ENCODE peak calls at places on chromosomes 13 and 19, in nine cellular contexts. One of them, this sample, is unnamed.

GRCh38 chr13:111204438-111205177 is 89.5 kb downstream of the ARHGEF7 start:
- DNase-seq in dorsolateral prefrontal cortex: no peak
- DNase-seq in T follicular helper cell: no peak
- DNase-seq in caudate nucleus: no peak
- DNase-seq in germinal center: no peak
- DNase-seq in psoas muscle: peak; percentile 75
- DNase-seq in anterior cingulate cortex: no peak
- DNase-seq in T-helper 1 cell: no peak
- DNase-seq in activated naive CD8-positive, alpha-beta T cell treated with anti-CD3 and anti-CD28 coated beads for 36 hours: no peak
- DNase-seq in this sample: peak; percentile 57

GRCh38 chr19:44890366-44891015 is 563 bp upstream of the TOMM40 start:
- DNase-seq in germinal center: peak; percentile 99
- DNase-seq in caudate nucleus: peak; percentile 98
- DNase-seq in psoas muscle: no peak
- DNase-seq in activated naive CD8-positive, alpha-beta T cell treated with anti-CD3 and anti-CD28 coated beads for 36 hours: peak; percentile 100
- DNase-seq in T-helper 1 cell: peak; percentile 100
- DNase-seq in anterior cingulate cortex: peak; percentile 100
- DNase-seq in T follicular helper cell: no peak
- DNase-seq in dorsolateral prefrontal cortex: no peak
- DNase-seq in this sample: peak; percentile 100

GRCh38 chr19:13132471-13133166 is 14.6 kb downstream of the NACC1 start:
- DNase-seq in anterior cingulate cortex: no peak
- DNase-seq in germinal center: no peak
- DNase-seq in psoas muscle: no peak
- DNase-seq in activated naive CD8-positive, alpha-beta T cell treated with anti-CD3 and anti-CD28 coated beads for 36 hours: peak; percentile 68
- DNase-seq in T-helper 1 cell: peak; percentile 80
- DNase-seq in T follicular helper cell: no peak
- DNase-seq in dorsolateral prefrontal cortex: no peak
- DNase-seq in caudate nucleus: no peak
- DNase-seq in this sample: peak; percentile 52

GRCh38 chr13:44243198-44243852 is 130.3 kb upstream of the SERP2 start:
- DNase-seq in anterior cingulate cortex: no peak
- DNase-seq in dorsolateral prefrontal cortex: peak; percentile 64
- DNase-seq in caudate nucleus: no peak
- DNase-seq in activated naive CD8-positive, alpha-beta T cell treated with anti-CD3 and anti-CD28 coated beads for 36 hours: peak; percentile 23
- DNase-seq in T follicular helper cell: no peak
- DNase-seq in germinal center: peak; percentile 51
- DNase-seq in T-helper 1 cell: peak; percentile 52
- DNase-seq in psoas muscle: peak; percentile 67
- DNase-seq in this sample: peak; percentile 93

GRCh38 chr19:18798384-18799352 is 7.6 kb upstream of the COMP start:
- DNase-seq in activated naive CD8-positive, alpha-beta T cell treated with anti-CD3 and anti-CD28 coated beads for 36 hours: no peak
- DNase-seq in dorsolateral prefrontal cortex: no peak
- DNase-seq in caudate nucleus: no peak
- DNase-seq in germinal center: no peak
- DNase-seq in T follicular helper cell: no peak
- DNase-seq in anterior cingulate cortex: no peak
- DNase-seq in T-helper 1 cell: no peak
- DNase-seq in psoas muscle: no peak
- DNase-seq in this sample: no peak

GRCh38 chr19:6644796-6645195 is 25.2 kb downstream of the TNFSF14 start:
- DNase-seq in psoas muscle: no peak
- DNase-seq in germinal center: no peak
- DNase-seq in anterior cingulate cortex: no peak
- DNase-seq in T-helper 1 cell: no peak
- DNase-seq in T follicular helper cell: no peak
- DNase-seq in dorsolateral prefrontal cortex: no peak
- DNase-seq in activated naive CD8-positive, alpha-beta T cell treated with anti-CD3 and anti-CD28 coated beads for 36 hours: no peak
- DNase-seq in caudate nucleus: no peak
- DNase-seq in this sample: no peak

GRCh38 chr13:40668335-40668734 is 1.9 kb upstream of the FOXO1 start:
- DNase-seq in T-helper 1 cell: peak; percentile 40
- DNase-seq in activated naive CD8-positive, alpha-beta T cell treated with anti-CD3 and anti-CD28 coated beads for 36 hours: peak; percentile 48
- DNase-seq in dorsolateral prefrontal cortex: no peak
- DNase-seq in psoas muscle: peak; percentile 79
- DNase-seq in anterior cingulate cortex: no peak
- DNase-seq in T follicular helper cell: peak; percentile 20
- DNase-seq in caudate nucleus: no peak
- DNase-seq in germinal center: peak; percentile 82
- DNase-seq in this sample: no peak

GRCh38 chr19:3137139-3137538 is 1.3 kb downstream of the GNA15 start:
- DNase-seq in dorsolateral prefrontal cortex: no peak
- DNase-seq in T-helper 1 cell: no peak
- DNase-seq in caudate nucleus: no peak
- DNase-seq in anterior cingulate cortex: no peak
- DNase-seq in activated naive CD8-positive, alpha-beta T cell treated with anti-CD3 and anti-CD28 coated beads for 36 hours: no peak
- DNase-seq in germinal center: no peak
- DNase-seq in psoas muscle: no peak
- DNase-seq in T follicular helper cell: no peak
- DNase-seq in this sample: no peak

GRCh38 chr19:51431124-51431523 is 13.7 kb upstream of the SIGLEC10 start:
- DNase-seq in anterior cingulate cortex: no peak
- DNase-seq in caudate nucleus: no peak
- DNase-seq in activated naive CD8-positive, alpha-beta T cell treated with anti-CD3 and anti-CD28 coated beads for 36 hours: no peak
- DNase-seq in T follicular helper cell: no peak
- DNase-seq in psoas muscle: no peak
- DNase-seq in dorsolateral prefrontal cortex: no peak
- DNase-seq in T-helper 1 cell: no peak
- DNase-seq in germinal center: no peak
- DNase-seq in this sample: no peak

GRCh38 chr13:100987993-100988392 is 313.4 kb upstream of the TMTC4 start:
- DNase-seq in T follicular helper cell: no peak
- DNase-seq in germinal center: no peak
- DNase-seq in activated naive CD8-positive, alpha-beta T cell treated with anti-CD3 and anti-CD28 coated beads for 36 hours: no peak
- DNase-seq in caudate nucleus: no peak
- DNase-seq in T-helper 1 cell: no peak
- DNase-seq in anterior cingulate cortex: no peak
- DNase-seq in psoas muscle: no peak
- DNase-seq in dorsolateral prefrontal cortex: no peak
- DNase-seq in this sample: peak; percentile 76

GRCh38 chr13:53694814-53695533 is 666.4 kb downstream of the OLFM4 start:
- DNase-seq in dorsolateral prefrontal cortex: no peak
- DNase-seq in T follicular helper cell: no peak
- DNase-seq in psoas muscle: no peak
- DNase-seq in activated naive CD8-positive, alpha-beta T cell treated with anti-CD3 and anti-CD28 coated beads for 36 hours: no peak
- DNase-seq in T-helper 1 cell: no peak
- DNase-seq in caudate nucleus: no peak
- DNase-seq in anterior cingulate cortex: no peak
- DNase-seq in germinal center: no peak
- DNase-seq in this sample: no peak

GRCh38 chr19:10568444-10568825 is 344 bp downstream of the CDKN2D start:
- DNase-seq in activated naive CD8-positive, alpha-beta T cell treated with anti-CD3 and anti-CD28 coated beads for 36 hours: peak; percentile 80
- DNase-seq in psoas muscle: no peak
- DNase-seq in anterior cingulate cortex: no peak
- DNase-seq in germinal center: no peak
- DNase-seq in T-helper 1 cell: peak; percentile 77
- DNase-seq in dorsolateral prefrontal cortex: no peak
- DNase-seq in caudate nucleus: no peak
- DNase-seq in T follicular helper cell: peak; percentile 54
- DNase-seq in this sample: no peak

GRCh38 chr13:104466016-104466415 is 1399.8 kb upstream of the SLC10A2 start:
- DNase-seq in dorsolateral prefrontal cortex: no peak
- DNase-seq in T follicular helper cell: no peak
- DNase-seq in germinal center: no peak
- DNase-seq in caudate nucleus: no peak
- DNase-seq in anterior cingulate cortex: no peak
- DNase-seq in psoas muscle: no peak
- DNase-seq in T-helper 1 cell: no peak
- DNase-seq in activated naive CD8-positive, alpha-beta T cell treated with anti-CD3 and anti-CD28 coated beads for 36 hours: no peak
- DNase-seq in this sample: no peak

GRCh38 chr13:81142306-81142999 is 801.5 kb upstream of the SPRY2 start:
- DNase-seq in activated naive CD8-positive, alpha-beta T cell treated with anti-CD3 and anti-CD28 coated beads for 36 hours: no peak
- DNase-seq in psoas muscle: no peak
- DNase-seq in caudate nucleus: no peak
- DNase-seq in dorsolateral prefrontal cortex: no peak
- DNase-seq in anterior cingulate cortex: no peak
- DNase-seq in T follicular helper cell: no peak
- DNase-seq in T-helper 1 cell: no peak
- DNase-seq in germinal center: no peak
- DNase-seq in this sample: no peak

GRCh38 chr13:27403252-27403678 is 21.2 kb upstream of the GTF3A start:
- DNase-seq in caudate nucleus: no peak
- DNase-seq in dorsolateral prefrontal cortex: no peak
- DNase-seq in activated naive CD8-positive, alpha-beta T cell treated with anti-CD3 and anti-CD28 coated beads for 36 hours: no peak
- DNase-seq in T follicular helper cell: no peak
- DNase-seq in anterior cingulate cortex: no peak
- DNase-seq in germinal center: no peak
- DNase-seq in psoas muscle: no peak
- DNase-seq in T-helper 1 cell: no peak
- DNase-seq in this sample: peak; percentile 90

GRCh38 chr19:46082728-46083050 is 41.8 kb downstream of the IGFL3 start:
- DNase-seq in T-helper 1 cell: no peak
- DNase-seq in caudate nucleus: no peak
- DNase-seq in activated naive CD8-positive, alpha-beta T cell treated with anti-CD3 and anti-CD28 coated beads for 36 hours: no peak
- DNase-seq in psoas muscle: no peak
- DNase-seq in T follicular helper cell: no peak
- DNase-seq in anterior cingulate cortex: no peak
- DNase-seq in germinal center: no peak
- DNase-seq in dorsolateral prefrontal cortex: no peak
- DNase-seq in this sample: peak; percentile 27

GRCh38 chr19:10876459-10877240 is 5.3 kb downstream of the CARM1 start:
- DNase-seq in caudate nucleus: no peak
- DNase-seq in T-helper 1 cell: no peak
- DNase-seq in activated naive CD8-positive, alpha-beta T cell treated with anti-CD3 and anti-CD28 coated beads for 36 hours: no peak
- DNase-seq in dorsolateral prefrontal cortex: no peak
- DNase-seq in anterior cingulate cortex: no peak
- DNase-seq in germinal center: no peak
- DNase-seq in T follicular helper cell: no peak
- DNase-seq in psoas muscle: peak; percentile 88
- DNase-seq in this sample: no peak

GRCh38 chr13:91399189-91400093 is 1.0 kb downstream of the GPC5 start:
- DNase-seq in germinal center: no peak
- DNase-seq in activated naive CD8-positive, alpha-beta T cell treated with anti-CD3 and anti-CD28 coated beads for 36 hours: peak; percentile 8
- DNase-seq in caudate nucleus: peak; percentile 37
- DNase-seq in T follicular helper cell: no peak
- DNase-seq in T-helper 1 cell: no peak
- DNase-seq in psoas muscle: no peak
- DNase-seq in dorsolateral prefrontal cortex: peak; percentile 34
- DNase-seq in anterior cingulate cortex: no peak
- DNase-seq in this sample: no peak

GRCh38 chr19:13082192-13083007 is 20.3 kb downstream of the LYL1 start:
- DNase-seq in anterior cingulate cortex: no peak
- DNase-seq in activated naive CD8-positive, alpha-beta T cell treated with anti-CD3 and anti-CD28 coated beads for 36 hours: no peak
- DNase-seq in germinal center: no peak
- DNase-seq in psoas muscle: no peak
- DNase-seq in T follicular helper cell: no peak
- DNase-seq in dorsolateral prefrontal cortex: no peak
- DNase-seq in T-helper 1 cell: no peak
- DNase-seq in caudate nucleus: no peak
- DNase-seq in this sample: peak; percentile 80

GRCh38 chr19:45264781-45265317 is 13.8 kb downstream of the MARK4 start:
- DNase-seq in germinal center: no peak
- DNase-seq in T-helper 1 cell: no peak
- DNase-seq in dorsolateral prefrontal cortex: no peak
- DNase-seq in anterior cingulate cortex: no peak
- DNase-seq in caudate nucleus: no peak
- DNase-seq in psoas muscle: no peak
- DNase-seq in activated naive CD8-positive, alpha-beta T cell treated with anti-CD3 and anti-CD28 coated beads for 36 hours: no peak
- DNase-seq in T follicular helper cell: no peak
- DNase-seq in this sample: no peak

GRCh38 chr13:45206340-45206739 is 5.5 kb upstream of the KCTD4 start:
- DNase-seq in germinal center: no peak
- DNase-seq in caudate nucleus: no peak
- DNase-seq in T follicular helper cell: no peak
- DNase-seq in activated naive CD8-positive, alpha-beta T cell treated with anti-CD3 and anti-CD28 coated beads for 36 hours: peak; percentile 14
- DNase-seq in T-helper 1 cell: peak; percentile 20
- DNase-seq in anterior cingulate cortex: no peak
- DNase-seq in psoas muscle: no peak
- DNase-seq in dorsolateral prefrontal cortex: no peak
- DNase-seq in this sample: peak; percentile 88

GRCh38 chr19:3270908-3271307 is 46.4 kb downstream of the CELF5 start:
- DNase-seq in activated naive CD8-positive, alpha-beta T cell treated with anti-CD3 and anti-CD28 coated beads for 36 hours: peak; percentile 68
- DNase-seq in psoas muscle: no peak
- DNase-seq in anterior cingulate cortex: peak; percentile 17
- DNase-seq in germinal center: no peak
- DNase-seq in T follicular helper cell: peak; percentile 37
- DNase-seq in T-helper 1 cell: peak; percentile 43
- DNase-seq in caudate nucleus: no peak
- DNase-seq in dorsolateral prefrontal cortex: peak; percentile 86
- DNase-seq in this sample: peak; percentile 67

GRCh38 chr19:51687791-51688664 is 5.1 kb upstream of the SPACA6 start:
- DNase-seq in T follicular helper cell: no peak
- DNase-seq in dorsolateral prefrontal cortex: peak; percentile 57
- DNase-seq in caudate nucleus: peak; percentile 39
- DNase-seq in activated naive CD8-positive, alpha-beta T cell treated with anti-CD3 and anti-CD28 coated beads for 36 hours: no peak
- DNase-seq in T-helper 1 cell: no peak
- DNase-seq in psoas muscle: peak; percentile 78
- DNase-seq in germinal center: no peak
- DNase-seq in anterior cingulate cortex: peak; percentile 35
- DNase-seq in this sample: peak; percentile 68

GRCh38 chr19:2716722-2717637 is 4.2 kb downstream of the DIRAS1 start:
- DNase-seq in dorsolateral prefrontal cortex: no peak
- DNase-seq in activated naive CD8-positive, alpha-beta T cell treated with anti-CD3 and anti-CD28 coated beads for 36 hours: no peak
- DNase-seq in T follicular helper cell: no peak
- DNase-seq in psoas muscle: no peak
- DNase-seq in caudate nucleus: no peak
- DNase-seq in germinal center: no peak
- DNase-seq in anterior cingulate cortex: no peak
- DNase-seq in T-helper 1 cell: no peak
- DNase-seq in this sample: no peak

GRCh38 chr13:48829536-48829935 is 146.2 kb upstream of the FNDC3A start:
- DNase-seq in germinal center: no peak
- DNase-seq in T follicular helper cell: no peak
- DNase-seq in caudate nucleus: no peak
- DNase-seq in dorsolateral prefrontal cortex: no peak
- DNase-seq in activated naive CD8-positive, alpha-beta T cell treated with anti-CD3 and anti-CD28 coated beads for 36 hours: no peak
- DNase-seq in T-helper 1 cell: no peak
- DNase-seq in anterior cingulate cortex: no peak
- DNase-seq in psoas muscle: no peak
- DNase-seq in this sample: no peak

GRCh38 chr19:12757544-12758274 is 6.1 kb downstream of the BEST2 start:
- DNase-seq in T follicular helper cell: peak; percentile 40
- DNase-seq in anterior cingulate cortex: peak; percentile 33
- DNase-seq in psoas muscle: peak; percentile 85
- DNase-seq in germinal center: peak; percentile 81
- DNase-seq in dorsolateral prefrontal cortex: peak; percentile 61
- DNase-seq in caudate nucleus: peak; percentile 4
- DNase-seq in activated naive CD8-positive, alpha-beta T cell treated with anti-CD3 and anti-CD28 coated beads for 36 hours: peak; percentile 80
- DNase-seq in T-helper 1 cell: peak; percentile 63
- DNase-seq in this sample: peak; percentile 88

GRCh38 chr13:32051156-32051555 is 19.6 kb downstream of the FRY start:
- DNase-seq in anterior cingulate cortex: no peak
- DNase-seq in T-helper 1 cell: no peak
- DNase-seq in activated naive CD8-positive, alpha-beta T cell treated with anti-CD3 and anti-CD28 coated beads for 36 hours: no peak
- DNase-seq in dorsolateral prefrontal cortex: no peak
- DNase-seq in psoas muscle: no peak
- DNase-seq in germinal center: no peak
- DNase-seq in T follicular helper cell: no peak
- DNase-seq in caudate nucleus: no peak
- DNase-seq in this sample: no peak

GRCh38 chr13:99421271-99421670 is 80.0 kb upstream of the TM9SF2 start:
- DNase-seq in psoas muscle: no peak
- DNase-seq in activated naive CD8-positive, alpha-beta T cell treated with anti-CD3 and anti-CD28 coated beads for 36 hours: no peak
- DNase-seq in germinal center: no peak
- DNase-seq in caudate nucleus: no peak
- DNase-seq in T follicular helper cell: no peak
- DNase-seq in T-helper 1 cell: no peak
- DNase-seq in anterior cingulate cortex: no peak
- DNase-seq in dorsolateral prefrontal cortex: no peak
- DNase-seq in this sample: no peak

GRCh38 chr19:11986754-11987153 is 21.9 kb downstream of the ZNF763 start:
- DNase-seq in T-helper 1 cell: no peak
- DNase-seq in anterior cingulate cortex: no peak
- DNase-seq in caudate nucleus: no peak
- DNase-seq in dorsolateral prefrontal cortex: no peak
- DNase-seq in T follicular helper cell: no peak
- DNase-seq in germinal center: no peak
- DNase-seq in activated naive CD8-positive, alpha-beta T cell treated with anti-CD3 and anti-CD28 coated beads for 36 hours: no peak
- DNase-seq in psoas muscle: no peak
- DNase-seq in this sample: no peak

GRCh38 chr13:84400711-84401110 is 518.4 kb upstream of the SLITRK1 start:
- DNase-seq in psoas muscle: no peak
- DNase-seq in T follicular helper cell: no peak
- DNase-seq in dorsolateral prefrontal cortex: no peak
- DNase-seq in germinal center: no peak
- DNase-seq in caudate nucleus: no peak
- DNase-seq in activated naive CD8-positive, alpha-beta T cell treated with anti-CD3 and anti-CD28 coated beads for 36 hours: no peak
- DNase-seq in T-helper 1 cell: no peak
- DNase-seq in anterior cingulate cortex: no peak
- DNase-seq in this sample: peak; percentile 83

GRCh38 chr19:927707-928401 is 2.0 kb downstream of the ARID3A start:
- DNase-seq in caudate nucleus: no peak
- DNase-seq in T-helper 1 cell: no peak
- DNase-seq in dorsolateral prefrontal cortex: no peak
- DNase-seq in psoas muscle: no peak
- DNase-seq in activated naive CD8-positive, alpha-beta T cell treated with anti-CD3 and anti-CD28 coated beads for 36 hours: no peak
- DNase-seq in anterior cingulate cortex: no peak
- DNase-seq in T follicular helper cell: no peak
- DNase-seq in germinal center: no peak
- DNase-seq in this sample: no peak

This sample was measured in astrocyte of the hippocampus.